ENCODE peak calls at places on chromosomes 3 and 15, in five cellular contexts. L, T, H, O and D are unnamed samples.
A peak's percentile ranks its signal among the peaks of the same experiment; 100 is the strongest.

GRCh38 chr15:52528465-52529288 is at the start of gene MYO5A:
- DNase-seq in L (peak; percentile 71), O (peak; percentile 15), H (peak; percentile 76), T (peak; percentile 73), D (peak; percentile 81)

GRCh38 chr3:54827766-54828165 is 100.1 kb downstream of the LRTM1 start:
- DNase-seq in H (no peak), T (peak; percentile 31), L (no peak), O (no peak), D (no peak)

GRCh38 chr3:108780235-108780634 is 23.0 kb upstream of the RETNLB start:
- DNase-seq in H (no peak), O (no peak), L (no peak), T (no peak), D (no peak)

GRCh38 chr3:100256724-100257123 is 4.1 kb upstream of the TBC1D23 start:
- DNase-seq in H (no peak), O (no peak), L (peak; percentile 30), T (peak; percentile 69), D (peak; percentile 73)

GRCh38 chr3:65425880-65426279 is 612.8 kb downstream of the MAGI1 start:
- DNase-seq in O (peak; percentile 18), H (no peak), L (peak; percentile 44), T (peak; percentile 24), D (peak; percentile 26)

GRCh38 chr3:195119461-195120198 is 151.3 kb downstream of the XXYLT1 start:
- DNase-seq in H (no peak), O (peak; percentile 74), T (peak; percentile 84), L (peak; percentile 86), D (peak; percentile 92)

GRCh38 chr15:94793641-94794040 is 562.3 kb downstream of the MCTP2 start:
- DNase-seq in T (no peak), H (peak; percentile 41), L (peak; percentile 69), O (no peak), D (peak; percentile 17)

GRCh38 chr15:53837263-53837662 is 77.8 kb upstream of the WDR72 start:
- DNase-seq in O (peak; percentile 63), L (no peak), H (peak; percentile 32), T (no peak), D (no peak)

GRCh38 chr15:101056366-101057334 is 137.5 kb downstream of the LRRK1 start:
- DNase-seq in T (no peak), L (no peak), O (peak; percentile 80), H (no peak), D (no peak)

GRCh38 chr15:92818658-92819311 is 81.3 kb upstream of the CHD2 start:
- DNase-seq in H (peak; percentile 37), L (no peak), T (no peak), O (no peak), D (no peak)

GRCh38 chr15:36797128-36797527 is 217.7 kb downstream of the CDIN1 start:
- DNase-seq in O (no peak), H (no peak), T (no peak), L (no peak), D (no peak)

GRCh38 chr3:112627419-112627818 is 13.5 kb downstream of the CCDC80 start:
- DNase-seq in O (no peak), H (no peak), L (no peak), T (peak; percentile 51), D (no peak)

GRCh38 chr3:182618085-182618732 is 175.1 kb upstream of the ATP11B start:
- DNase-seq in L (no peak), H (peak; percentile 57), T (peak; percentile 1), O (peak; percentile 12), D (no peak)

GRCh38 chr3:11739123-11739522 is 95.4 kb upstream of the VGLL4 start:
- DNase-seq in O (no peak), L (no peak), H (no peak), T (no peak), D (no peak)

GRCh38 chr15:43376017-43376705 is 5.3 kb downstream of the TUBGCP4 start:
- DNase-seq in T (peak; percentile 28), H (peak; percentile 24), L (peak; percentile 39), O (peak; percentile 45), D (peak; percentile 64)

GRCh38 chr15:39488498-39488897 is 92.4 kb upstream of the THBS1 start:
- DNase-seq in L (peak; percentile 38), T (no peak), H (no peak), O (no peak), D (no peak)

GRCh38 chr3:138594150-138594934 is at the start of gene CEP70:
- DNase-seq in O (peak; percentile 94), T (peak; percentile 92), H (peak; percentile 95), L (peak; percentile 95), D (peak; percentile 98)

GRCh38 chr3:128456776-128457715 is 9.6 kb downstream of the DNAJB8 start:
- DNase-seq in L (no peak), T (no peak), O (no peak), H (no peak), D (no peak)

GRCh38 chr3:121667333-121667732 is 6.6 kb upstream of the HCLS1 start:
- DNase-seq in H (no peak), T (no peak), L (no peak), O (no peak), D (no peak)

GRCh38 chr3:121662742-121663141 is 2.0 kb upstream of the HCLS1 start:
- DNase-seq in O (no peak), T (no peak), L (no peak), H (no peak), D (no peak)

GRCh38 chr3:121660356-121661171 is at the start of gene HCLS1:
- DNase-seq in T (no peak), H (no peak), O (no peak), L (no peak), D (peak; percentile 33)

GRCh38 chr3:121661376-121661775 is 673 bp upstream of the HCLS1 start:
- DNase-seq in L (no peak), H (peak; percentile 65), T (no peak), O (no peak), D (no peak)

DNA sequence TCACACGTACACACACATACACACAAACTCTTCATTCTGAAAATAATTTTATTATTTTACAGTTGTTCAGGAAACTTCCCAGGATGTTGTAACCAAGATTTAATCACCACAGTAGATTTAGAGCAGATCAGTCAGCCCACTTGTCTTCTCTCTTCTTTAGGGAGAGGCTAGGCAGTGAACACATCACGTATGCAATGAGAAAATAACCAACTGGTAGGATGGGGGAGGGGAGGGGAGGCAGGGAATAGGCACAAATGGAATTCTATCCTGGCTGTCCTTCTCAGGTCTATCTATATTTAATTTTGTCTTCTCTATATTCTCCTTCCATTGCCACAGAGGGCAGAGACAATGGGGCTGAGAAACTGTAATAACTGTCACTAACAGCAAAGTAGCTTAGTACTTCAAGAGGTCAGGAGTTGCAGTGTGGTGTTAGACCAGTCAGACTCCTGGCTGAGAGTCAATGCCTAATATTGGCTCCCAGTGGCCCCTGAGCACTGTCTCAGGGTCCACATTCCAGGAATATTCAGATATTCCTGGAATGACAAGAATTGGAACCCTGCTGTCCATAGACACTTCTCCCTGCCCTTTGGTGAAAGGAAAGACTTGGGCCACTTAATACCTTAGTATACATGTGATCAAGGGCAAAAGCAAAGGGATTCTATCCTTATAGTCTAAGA is 2.6 kb upstream of the HCLS1 start:
- DNase-seq in T (peak; percentile 4), L (no peak), H (no peak), O (peak; percentile 32), D (no peak)
- TF ChIP-seq CTCF in T (no peak), L (no peak), H (no peak), O (no peak), D (no peak)

GRCh38 chr3:188176884-188177283 is 22.9 kb downstream of the LPP start:
- DNase-seq in L (no peak), H (no peak), O (no peak), T (no peak), D (no peak)

GRCh38 chr3:188174309-188175044 is 20.5 kb downstream of the LPP start:
- DNase-seq in H (no peak), O (no peak), T (no peak), L (no peak), D (no peak)

GRCh38 chr3:188177721-188178120 is 23.8 kb downstream of the LPP start:
- DNase-seq in L (no peak), O (no peak), T (no peak), H (no peak), D (no peak)

GRCh38 chr3:188178293-188178950 is 24.5 kb downstream of the LPP start:
- DNase-seq in L (no peak), O (no peak), H (no peak), T (no peak), D (no peak)

DNA sequence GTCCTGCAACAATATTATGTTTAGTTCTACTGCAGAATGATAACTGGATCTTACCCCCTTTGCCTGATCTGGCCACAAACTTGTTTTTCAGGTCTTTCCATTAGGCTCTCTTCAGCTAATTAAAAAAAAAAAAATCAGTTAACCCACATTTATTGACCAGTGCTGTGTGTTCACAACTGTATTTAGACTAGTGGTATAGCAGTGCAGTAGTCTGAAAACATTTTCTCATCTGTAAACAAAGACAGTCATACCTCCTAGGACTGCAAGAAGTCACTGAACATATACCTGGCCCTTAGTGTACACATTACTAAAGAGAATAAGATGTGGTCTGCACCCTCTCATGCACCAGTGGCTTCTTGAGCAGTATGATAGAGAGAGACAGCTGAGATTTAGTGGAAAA is 22.5 kb downstream of the LPP start:
- DNase-seq in O (no peak), H (no peak), T (no peak), L (no peak), D (no peak)
- TF ChIP-seq CTCF in O (no peak), H (no peak), T (no peak), L (no peak), D (no peak)

DNA sequence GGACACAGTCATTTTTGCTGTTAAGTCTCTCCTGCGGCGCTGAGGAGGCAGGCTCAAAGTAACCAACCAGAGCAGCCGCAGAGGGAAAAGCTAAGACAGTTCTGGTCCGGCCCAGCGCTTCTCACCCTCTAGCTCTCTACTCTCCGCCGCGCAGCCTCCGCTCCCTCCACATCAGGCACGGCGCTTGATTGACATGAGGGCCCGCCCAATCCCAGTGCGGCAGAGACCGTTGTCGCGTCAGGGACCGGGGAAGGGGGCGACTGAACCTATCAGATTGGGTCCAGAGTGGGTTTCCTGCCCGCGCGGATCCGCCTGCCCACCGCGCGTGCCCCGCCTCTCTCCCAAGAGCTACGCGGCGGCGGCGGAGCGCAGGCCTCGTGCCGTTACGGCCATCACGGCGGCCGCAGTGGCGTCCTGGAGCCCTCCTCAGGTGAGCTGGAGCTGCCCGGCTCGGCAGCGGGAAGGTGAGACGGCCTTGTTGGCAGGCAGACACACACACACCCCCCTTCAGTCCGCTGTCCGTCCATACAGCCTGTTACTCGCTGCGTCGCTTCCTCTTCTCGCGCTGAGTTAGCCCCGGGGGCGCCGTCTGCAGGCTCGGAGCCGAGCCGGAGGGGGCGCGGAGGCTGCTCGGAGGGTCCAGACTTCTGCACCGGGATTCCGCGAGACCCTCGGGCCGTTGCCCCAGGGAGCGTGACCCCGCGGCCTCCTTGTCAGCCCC is at the start of gene NCK1:
- DNase-seq in T (peak; percentile 98), H (peak; percentile 99), L (peak; percentile 98), O (peak; percentile 95), D (peak; percentile 99)
- TF ChIP-seq CTCF in T (peak; percentile 21), H (no peak), L (peak; percentile 3), O (peak; percentile 52), D (peak; percentile 3)

DNA sequence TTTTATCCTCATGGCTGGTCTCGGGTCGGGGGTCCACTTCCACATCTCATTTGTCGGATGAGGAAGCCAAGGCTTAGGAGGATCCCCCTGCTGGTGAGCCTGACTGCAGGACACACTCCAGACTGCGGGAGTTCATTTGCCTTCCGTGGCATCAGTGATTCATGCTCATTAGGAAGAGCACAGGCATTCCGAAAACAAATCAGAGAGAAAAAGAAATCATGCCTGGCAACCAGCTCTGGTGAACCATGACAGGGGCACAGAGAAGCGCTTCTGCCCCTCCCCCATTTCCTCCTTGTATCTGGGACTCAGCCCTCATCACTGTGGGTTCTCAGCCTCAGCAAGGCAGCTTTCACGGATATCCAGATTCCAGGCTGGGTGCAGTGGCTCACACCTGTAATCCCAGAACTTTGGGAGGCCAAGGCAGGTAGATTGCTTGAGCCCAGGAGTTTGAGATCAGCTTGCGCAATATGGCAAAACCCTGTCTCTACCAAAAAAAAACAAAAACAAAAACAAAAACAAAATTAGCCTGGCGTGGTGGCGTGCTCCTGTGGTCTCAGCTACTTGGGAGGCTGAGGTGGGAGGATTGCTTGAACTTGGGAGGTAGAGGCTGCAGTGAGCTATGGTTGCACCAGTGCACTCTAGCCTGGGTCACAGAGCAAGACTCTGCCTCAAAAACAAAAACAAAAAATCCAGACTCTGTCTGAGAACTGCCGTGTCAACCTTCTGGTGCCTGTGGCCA is 28.4 kb downstream of the IRAK2 start:
- DNase-seq in T (peak; percentile 93), H (peak; percentile 64), L (peak; percentile 96), O (peak; percentile 28), D (peak; percentile 88)
- TF ChIP-seq CTCF in T (peak; percentile 78), H (peak; percentile 49), L (peak; percentile 77), O (peak; percentile 11), D (peak; percentile 74)